ENCODE peak calls at places on chromosomes 7 and 10, in six cellular contexts. J is MV-4-11; T is effector memory CD4-positive, alpha-beta T cell; Z is dorsolateral prefrontal cortex; D is GM10248; R is activated T-helper 1 cell treated with Interleukin-2 at 50 U/mL for 16 hours. E is an unnamed sample.

GRCh38 chr7:2030475-2031456 is 202.0 kb downstream of the MAD1L1 start:
- DNase-seq in Z (no peak), D (no peak), J (no peak), T (no peak), R (no peak), E (no peak)

GRCh38 chr10:114408112-114408967 is 4.0 kb upstream of the AFAP1L2 start:
- DNase-seq in R (no peak), T (no peak), D (no peak), Z (no peak), J (no peak), E (no peak)

GRCh38 chr7:55148571-55148970 is 129.8 kb downstream of the EGFR start:
- DNase-seq in T (no peak), J (no peak), D (no peak), R (no peak), Z (no peak), E (no peak)

GRCh38 chr10:89793649-89794254 is 92.4 kb downstream of the KIF20B start:
- DNase-seq in R (no peak), Z (peak; percentile 9), D (peak; percentile 60), J (peak; percentile 70), T (peak; percentile 12), E (peak; percentile 6)

GRCh38 chr10:85888004-85888403 is 478.6 kb downstream of the GRID1 start:
- DNase-seq in J (no peak), D (no peak), T (no peak), R (no peak), Z (peak; percentile 42), E (no peak)

GRCh38 chr7:65477326-65477725 is 103.7 kb downstream of the ZNF92 start:
- DNase-seq in R (no peak), D (no peak), J (no peak), Z (no peak), T (no peak), E (no peak)

GRCh38 chr10:119750391-119751230 is 24.8 kb downstream of the INPP5F start:
- DNase-seq in T (peak; percentile 28), D (peak; percentile 62), R (no peak), J (peak; percentile 74), Z (peak; percentile 77), E (no peak)

GRCh38 chr10:103636996-103637395 is 143.5 kb downstream of the NEURL1 start:
- DNase-seq in J (no peak), R (no peak), D (no peak), T (no peak), Z (no peak), E (no peak)

GRCh38 chr10:86374664-86375063 is 8.1 kb upstream of the GRID1 start:
- DNase-seq in R (no peak), T (no peak), Z (no peak), D (no peak), J (no peak), E (no peak)

GRCh38 chr7:105655901-105656380 is 74.6 kb upstream of the EFCAB10 start:
- DNase-seq in T (no peak), Z (no peak), J (no peak), D (no peak), R (no peak), E (no peak)

GRCh38 chr7:23356726-23357125 is 57.6 kb downstream of the MALSU1 start:
- DNase-seq in T (no peak), D (no peak), R (no peak), Z (no peak), J (no peak), E (no peak)

GRCh38 chr10:71978476-71978875 is 14.3 kb downstream of the CHST3 start:
- DNase-seq in Z (no peak), J (no peak), D (peak; percentile 6), T (no peak), R (no peak), E (no peak)

GRCh38 chr7:35647171-35647574 is 47.8 kb downstream of the HERPUD2 start:
- DNase-seq in Z (no peak), R (no peak), J (no peak), D (no peak), T (no peak), E (no peak)

GRCh38 chr10:103859161-103860141 is 4.1 kb upstream of the SH3PXD2A start:
- DNase-seq in R (peak; percentile 5), T (peak; percentile 36), Z (peak; percentile 57), J (peak; percentile 29), D (peak; percentile 60), E (no peak)

GRCh38 chr7:55055479-55055878 is 36.7 kb downstream of the EGFR start:
- DNase-seq in R (no peak), T (no peak), D (no peak), J (peak; percentile 89), Z (no peak), E (no peak)

E was measured in NCI-H187.